ENCODE peak calls at places on chromosomes 2 and 18, in four cellular contexts. E is fibroblast of lung, P is cardiac muscle cell, J is psoas muscle. K is an unnamed sample.
A peak's percentile ranks its signal among the peaks of the same experiment; 100 is the strongest.

GRCh38 chr2:64204006-64204632 is 59.9 kb upstream of the PELI1 start:
- DNase-seq in E (peak; percentile 36), P (peak; percentile 57), J (no peak), K (no peak)

GRCh38 chr2:172429351-172429968 is 2.1 kb downstream of the ITGA6 start:
- DNase-seq in P (peak; percentile 30), J (no peak), E (peak; percentile 42), K (no peak)

GRCh38 chr2:127389778-127390435 is 2.1 kb upstream of the MAP3K2 start:
- DNase-seq in E (no peak), P (no peak), J (no peak), K (no peak)

GRCh38 chr2:288002-288742 is at the start of gene ALKAL2:
- DNase-seq in P (peak; percentile 29), E (no peak), J (no peak), K (peak; percentile 39)

GRCh38 chr2:241379481-241380480 is 23.7 kb downstream of the FARP2 start:
- DNase-seq in P (peak; percentile 35), E (peak; percentile 42), J (no peak), K (no peak)

GRCh38 chr18:76339246-76339620 is 155.8 kb downstream of the ZNF516 start:
- DNase-seq in J (no peak), P (peak; percentile 19), E (no peak), K (no peak)

GRCh38 chr2:16209799-16210198 is 269.4 kb downstream of the MYCN start:
- DNase-seq in P (no peak), J (no peak), E (no peak), K (no peak)

GRCh38 chr2:119257198-119257597 is 33.6 kb downstream of the STEAP3 start:
- DNase-seq in E (no peak), J (no peak), P (no peak), K (no peak)

GRCh38 chr2:45651415-45652089 is at the start of gene PRKCE:
- DNase-seq in P (no peak), J (peak; percentile 85), E (peak; percentile 59), K (peak; percentile 61)

GRCh38 chr18:5419601-5420000 is 124.1 kb upstream of the ZBTB14 start:
- DNase-seq in E (no peak), P (no peak), J (no peak), K (no peak)

GRCh38 chr2:844725-845124 is 105.9 kb upstream of the SNTG2 start:
- DNase-seq in P (no peak), J (no peak), E (no peak), K (no peak)

GRCh38 chr2:159230145-159230877 is 56.2 kb downstream of the WDSUB1 start:
- DNase-seq in E (no peak), J (no peak), P (no peak), K (no peak)

GRCh38 chr2:178796079-178796677 is 11.0 kb downstream of the TTN start:
- DNase-seq in E (peak; percentile 81), J (no peak), P (peak; percentile 70), K (no peak)
- TF ChIP-seq CTCF in E (no peak), J (peak; percentile 54), P (peak; percentile 50), K (peak; percentile 45)

DNA sequence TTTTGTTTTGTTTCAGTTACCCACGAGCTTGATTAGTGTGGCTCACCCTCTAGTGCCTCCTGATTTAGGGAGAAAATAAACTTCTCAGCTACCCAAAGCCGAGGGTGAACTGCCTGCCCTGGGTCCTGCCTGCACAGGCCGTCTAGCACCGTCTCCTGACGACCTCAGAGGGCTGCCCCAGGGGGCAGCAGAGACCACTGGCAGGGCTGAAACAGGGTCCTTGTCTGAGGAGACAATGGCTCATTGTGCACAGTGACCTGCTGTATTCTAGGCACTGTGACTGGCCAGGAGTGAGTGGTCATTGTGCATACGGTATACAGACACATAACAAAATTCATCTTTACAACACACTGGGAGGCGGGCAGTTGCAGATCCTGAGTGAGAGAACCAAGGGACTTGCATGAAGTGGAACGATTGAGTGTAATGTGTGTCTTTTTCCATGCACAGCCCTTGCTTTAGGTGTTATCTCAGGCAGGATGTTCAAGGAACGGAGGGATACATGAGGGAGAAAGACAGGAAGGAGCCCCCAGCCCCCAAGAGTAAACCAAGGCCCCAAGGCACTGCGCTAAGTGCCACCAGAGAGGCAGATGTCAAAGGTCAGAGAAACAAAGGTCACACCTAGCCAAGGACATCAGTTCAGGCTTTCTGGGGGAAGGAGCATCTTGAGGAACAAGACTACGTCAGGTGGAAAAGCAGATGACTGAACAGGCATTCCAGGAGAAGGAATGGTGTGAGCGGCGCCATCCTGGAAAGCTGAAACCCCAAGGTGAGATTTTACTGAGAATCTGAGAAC is 421.3 kb downstream of the LPIN1 start:
- DNase-seq in J (no peak), P (no peak), E (no peak), K (no peak)
- TF ChIP-seq CTCF in J (no peak), P (no peak), E (no peak), K (no peak)

DNA sequence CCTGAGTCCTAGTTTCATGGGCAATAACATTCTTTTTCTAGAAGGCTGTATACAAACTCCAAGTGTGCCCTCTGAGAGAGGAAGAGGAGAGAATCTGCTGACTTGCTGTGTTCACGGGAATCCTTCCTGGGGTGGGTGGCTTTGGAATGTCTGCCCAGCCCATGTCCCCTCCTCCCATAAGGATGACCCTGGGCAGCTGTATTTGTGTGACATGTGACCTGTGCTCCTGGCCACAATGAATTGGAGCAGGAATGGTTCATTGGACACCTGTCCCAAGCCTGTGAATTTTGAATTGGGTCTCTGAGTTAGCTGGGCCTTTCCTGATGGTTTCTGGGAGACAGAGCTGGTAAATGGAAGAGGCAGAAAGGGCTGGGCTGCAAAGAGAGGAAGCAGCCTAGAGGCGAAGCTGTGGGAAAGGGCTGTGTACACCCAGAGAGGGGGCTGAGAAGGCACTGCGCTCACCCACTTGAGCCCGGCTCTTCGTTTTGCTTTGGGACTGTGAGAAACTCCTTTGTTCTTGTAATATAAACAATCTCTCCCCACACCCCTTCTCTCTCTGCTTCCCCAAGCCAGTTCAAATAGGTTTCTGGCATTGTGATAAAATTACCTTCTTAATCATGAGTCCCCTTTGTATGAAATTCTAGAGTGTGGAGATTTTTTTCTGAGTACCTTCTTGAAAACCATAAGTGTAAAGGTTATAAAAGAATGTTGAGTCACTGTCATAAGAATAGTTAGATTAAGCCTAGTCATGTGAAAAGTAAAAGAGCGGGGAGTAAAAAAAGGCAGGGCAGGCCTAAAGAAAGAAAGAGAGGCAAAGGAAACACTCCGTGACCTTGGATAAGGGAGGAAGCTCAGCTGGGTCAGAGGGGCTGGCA is 49.8 kb downstream of the SLC4A5 start:
- DNase-seq in J (no peak), E (no peak), P (no peak), K (no peak)
- TF ChIP-seq CTCF in J (no peak), E (no peak), P (no peak), K (no peak)

GRCh38 chr2:131154647-131155046 is 49.5 kb downstream of the PLEKHB2 start:
- DNase-seq in P (no peak), E (no peak), J (no peak), K (no peak)

GRCh38 chr2:131154071-131154531 is 49.0 kb downstream of the PLEKHB2 start:
- DNase-seq in E (peak; percentile 50), J (peak; percentile 72), P (peak; percentile 75), K (peak; percentile 63)

GRCh38 chr2:131151398-131151797 is 46.3 kb downstream of the PLEKHB2 start:
- DNase-seq in J (no peak), P (no peak), E (no peak), K (no peak)

GRCh38 chr2:131153529-131153928 is 48.4 kb downstream of the PLEKHB2 start:
- DNase-seq in J (no peak), E (no peak), P (no peak), K (no peak)

GRCh38 chr2:131152065-131152464 is 46.9 kb downstream of the PLEKHB2 start:
- DNase-seq in E (no peak), J (no peak), P (no peak), K (no peak)
- TF ChIP-seq CTCF in E (no peak), J (no peak), P (no peak), K (no peak)